ENCODE peak calls at places on chromosome 21, in four cellular contexts. H is AG09309, T is stomach, Q is A549. W is an unnamed sample.

GRCh38 chr21:25396135-25396711 is 211.1 kb downstream of the MRPL39 start:
- DNase-seq in Q (no peak), H (no peak), T (no peak), W (no peak)

GRCh38 chr21:29133796-29134195 is 3.4 kb downstream of the MAP3K7CL start:
- DNase-seq in T (no peak), H (no peak), Q (no peak), W (no peak)

GRCh38 chr21:15943009-15943666 is 213.4 kb downstream of the USP25 start:
- DNase-seq in Q (peak), T (no peak), H (no peak), W (no peak)

GRCh38 chr21:32547018-32547417 is 38.3 kb downstream of the TCP10L start:
- DNase-seq in T (no peak), H (no peak), Q (no peak), W (no peak)

GRCh38 chr21:14567557-14568279 is 21.6 kb upstream of the SAMSN1 start:
- DNase-seq in H (no peak), T (no peak), Q (no peak), W (no peak)

GRCh38 chr21:24938592-24938991 is 668.7 kb downstream of the MRPL39 start:
- DNase-seq in T (no peak), Q (no peak), H (no peak), W (no peak)

GRCh38 chr21:16473965-16474364 is 744.2 kb downstream of the USP25 start:
- DNase-seq in H (no peak), Q (no peak), T (no peak), W (no peak)

GRCh38 chr21:31750843-31751242 is 18.9 kb upstream of the SCAF4 start:
- DNase-seq in T (no peak), Q (peak), H (no peak), W (no peak)

GRCh38 chr21:16534408-16535099 is 804.8 kb downstream of the USP25 start:
- DNase-seq in H (peak), Q (peak), T (peak), W (no peak)

GRCh38 chr21:35046223-35046690 is 2.8 kb downstream of the RUNX1 start:
- DNase-seq in T (no peak), H (no peak), Q (no peak), W (no peak)

GRCh38 chr21:34544032-34544496 is 32.1 kb upstream of the KCNE1 start:
- DNase-seq in H (no peak), Q (peak), T (peak), W (peak)

GRCh38 chr21:33648555-33648954 is 6.3 kb downstream of the ITSN1 start:
- DNase-seq in T (no peak), Q (no peak), H (no peak), W (no peak)

GRCh38 chr21:36282568-36283230 is 37.3 kb upstream of the MORC3 start:
- DNase-seq in H (peak), T (no peak), Q (no peak), W (no peak)

GRCh38 chr21:28538987-28539622 is 453.6 kb downstream of the LTN1 start:
- DNase-seq in H (peak), Q (no peak), T (no peak), W (no peak)

GRCh38 chr21:18725653-18726052 is 322.1 kb upstream of the TMPRSS15 start:
- DNase-seq in H (no peak), Q (no peak), T (no peak), W (peak)

GRCh38 chr21:19950347-19950746 is 1047.9 kb upstream of the NCAM2 start:
- DNase-seq in Q (no peak), H (no peak), T (no peak), W (no peak)

GRCh38 chr21:15823486-15824150 is 93.8 kb downstream of the USP25 start:
- DNase-seq in Q (no peak), H (no peak), T (no peak), W (no peak)

GRCh38 chr21:43690346-43690745 is 28.6 kb upstream of the PDXK start:
- DNase-seq in Q (no peak), T (no peak), H (no peak), W (no peak)
- TF ChIP-seq CTCF in Q (no peak), T (no peak), H (no peak), W (no peak)

GRCh38 chr21:45151484-45152115 is 77.2 kb downstream of the ADARB1 start:
- DNase-seq in Q (no peak), H (no peak), T (no peak), W (peak)

GRCh38 chr21:45150630-45151265 is 76.4 kb downstream of the ADARB1 start:
- DNase-seq in T (no peak), H (no peak), Q (no peak), W (no peak)

GRCh38 chr21:45153358-45154318 is 79.3 kb downstream of the ADARB1 start:
- DNase-seq in T (no peak), H (no peak), Q (no peak), W (no peak)

GRCh38 chr21:45154511-45155508 is 80.4 kb downstream of the ADARB1 start:
- DNase-seq in T (peak), H (no peak), Q (peak), W (no peak)

GRCh38 chr21:45152265-45152746 is 77.9 kb downstream of the ADARB1 start:
- DNase-seq in Q (no peak), H (no peak), T (peak), W (peak)
- TF ChIP-seq CTCF in Q (no peak), H (no peak), T (no peak), W (no peak)

DNA sequence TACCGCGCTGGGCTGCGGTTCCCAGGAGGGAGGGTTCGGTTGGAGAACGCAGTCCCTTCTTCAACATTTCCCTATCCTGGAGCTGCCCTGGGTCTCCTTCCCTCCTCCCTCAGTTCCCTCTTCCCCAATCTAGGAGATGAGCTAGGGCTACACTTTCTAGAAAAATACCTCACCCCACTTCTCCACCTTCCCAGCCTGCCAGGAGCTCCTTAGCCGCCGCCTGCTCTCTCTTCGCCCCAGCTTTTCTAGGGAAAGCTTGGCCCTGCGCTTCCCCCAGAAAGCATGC is 484 bp upstream of the ADAMTS1 start:
- DNase-seq in T (no peak), H (no peak), Q (no peak), W (no peak)
- TF ChIP-seq CTCF in T (no peak), H (no peak), Q (no peak), W (no peak)

GRCh38 chr21:38171723-38172344 is 85.0 kb upstream of the KCNJ15 start:
- DNase-seq in H (no peak), Q (peak), T (no peak), W (peak)

GRCh38 chr21:38167345-38167744 is 89.4 kb upstream of the KCNJ15 start:
- DNase-seq in H (no peak), Q (no peak), T (no peak), W (no peak)

GRCh38 chr21:38170283-38170682 is 86.5 kb upstream of the KCNJ15 start:
- DNase-seq in H (no peak), Q (peak), T (peak), W (peak)

GRCh38 chr21:38175321-38175720 is 81.5 kb upstream of the KCNJ15 start:
- DNase-seq in T (no peak), Q (no peak), H (no peak), W (no peak)

GRCh38 chr21:38170705-38171682 is 85.8 kb upstream of the KCNJ15 start:
- DNase-seq in Q (peak), T (peak), H (no peak), W (no peak)
- TF ChIP-seq CTCF in Q (no peak), T (no peak), H (peak), W (no peak)

DNA sequence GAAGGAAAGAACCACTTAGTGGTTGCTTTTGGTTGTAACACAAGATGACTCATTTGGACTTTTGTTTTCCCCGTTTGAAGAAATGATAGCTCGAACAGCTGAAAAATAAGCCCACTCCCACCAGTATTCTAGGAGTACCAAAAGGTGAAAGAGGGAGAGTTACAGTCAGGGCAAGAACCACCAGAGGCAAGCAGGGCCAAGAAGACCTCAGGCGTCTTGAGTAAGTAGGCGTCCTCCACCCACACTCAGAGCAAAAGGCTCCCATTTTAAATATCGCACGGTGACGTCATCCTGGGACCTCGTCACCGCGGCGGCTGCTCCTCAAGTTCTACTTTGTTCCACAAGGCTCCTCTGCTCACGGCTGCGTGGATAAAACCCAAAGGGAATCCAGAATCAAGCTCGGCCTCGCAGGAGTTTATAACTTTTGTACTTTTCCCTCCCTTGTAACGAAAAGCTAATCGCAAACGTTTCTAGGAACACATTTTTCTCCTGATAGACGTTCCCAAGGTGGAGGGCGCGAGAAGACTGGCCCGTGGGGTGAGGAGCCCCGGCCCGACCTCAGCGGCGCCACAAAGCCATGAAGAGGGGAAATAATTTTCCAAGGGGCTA is 1.2 kb downstream of the BTG3 start:
- DNase-seq in Q (peak), T (peak), H (peak), W (peak)
- TF ChIP-seq CTCF in Q (no peak), T (no peak), H (no peak), W (no peak)

DNA sequence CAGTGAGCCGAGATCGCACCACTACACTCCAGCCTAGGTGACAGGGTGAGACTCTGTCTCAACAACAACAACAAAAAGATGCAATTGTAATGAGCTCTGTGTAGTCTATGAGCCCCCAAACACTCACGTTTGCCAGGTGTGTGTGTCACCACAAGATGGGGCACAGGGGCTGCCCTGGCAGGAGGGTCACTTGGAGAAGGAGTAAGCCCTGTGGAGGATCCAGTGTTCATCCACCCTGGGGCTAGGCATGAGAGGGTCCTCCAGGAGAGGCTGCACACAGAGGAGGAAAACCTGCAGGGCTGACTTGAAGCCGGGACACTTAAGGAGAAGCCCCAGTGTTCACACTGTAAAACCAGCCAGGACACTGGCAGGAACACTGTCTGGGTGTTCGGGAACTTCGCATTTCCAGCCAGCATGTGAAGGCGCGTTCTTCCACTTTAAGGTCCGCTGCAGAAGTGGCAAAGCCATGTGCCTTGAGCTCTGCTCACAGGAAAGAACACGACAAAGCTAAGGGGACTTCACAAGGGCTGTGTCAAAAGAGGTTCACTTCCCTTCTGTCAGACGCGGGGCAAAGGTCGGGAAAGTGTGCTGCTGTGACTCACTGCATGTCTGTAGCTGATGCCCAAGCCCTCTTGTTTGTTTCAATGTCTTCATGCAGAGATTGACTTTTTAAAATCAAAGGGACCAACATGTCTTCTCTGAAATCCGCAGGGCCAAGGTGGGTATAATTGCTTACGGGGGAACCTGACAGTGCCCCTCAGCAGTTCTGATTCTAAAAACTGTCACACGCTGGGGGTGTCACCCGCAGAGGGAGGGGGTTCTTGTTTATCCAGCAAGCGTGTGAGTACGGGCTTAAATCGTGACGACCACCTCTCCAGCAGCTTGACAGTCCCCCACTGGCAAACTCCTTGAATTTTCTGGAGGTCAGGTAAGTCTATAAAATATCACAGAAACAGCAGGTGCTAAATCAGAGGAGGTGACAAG is 102.8 kb downstream of the RIPK4 start:
- DNase-seq in H (no peak), T (no peak), Q (peak), W (no peak)
- TF ChIP-seq CTCF in H (no peak), T (no peak), Q (no peak), W (no peak)

DNA sequence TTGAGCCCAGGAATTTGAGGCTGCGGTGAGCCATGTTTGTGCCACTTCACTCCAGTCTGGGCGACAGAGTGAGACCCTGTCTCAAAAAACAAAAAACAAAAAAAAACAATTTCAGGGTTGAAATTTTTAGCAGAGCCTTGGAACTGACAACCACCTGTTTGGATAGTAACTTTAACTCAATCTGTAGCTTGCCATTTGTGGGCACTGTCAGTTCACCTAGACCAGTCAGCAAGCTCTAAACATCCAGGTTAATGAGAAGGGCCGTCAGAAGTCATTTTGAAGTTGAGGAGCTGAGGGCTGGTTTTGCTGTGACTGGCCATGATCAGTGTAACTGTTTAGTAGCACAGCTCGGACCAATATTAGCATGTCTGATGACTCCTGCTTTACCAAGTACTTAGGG is 8.4 kb downstream of the TRAPPC10 start:
- DNase-seq in T (no peak), Q (no peak), H (no peak), W (no peak)
- TF ChIP-seq CTCF in T (no peak), Q (no peak), H (no peak), W (no peak)

DNA sequence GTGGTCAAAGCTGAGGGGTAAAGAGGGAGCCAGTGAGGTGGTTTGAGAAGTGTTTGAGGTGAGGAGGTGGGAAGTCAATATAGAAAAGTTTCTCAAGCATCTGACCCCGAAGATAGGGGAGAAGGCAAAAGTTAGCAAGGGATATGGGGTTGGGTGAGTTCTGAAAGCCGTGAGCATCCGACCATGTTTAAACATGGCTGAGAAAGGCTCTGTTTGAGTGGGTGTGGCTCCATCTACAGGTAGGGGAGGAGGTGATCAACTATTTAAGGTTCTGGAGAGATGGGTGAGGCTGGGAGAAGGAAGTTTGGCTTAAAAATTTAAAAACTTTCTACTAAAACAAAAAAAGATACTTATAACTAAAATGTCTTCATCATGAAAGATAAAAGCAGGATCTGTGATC is 273.8 kb downstream of the KCNJ6 start:
- DNase-seq in Q (peak), H (no peak), T (no peak), W (no peak)
- TF ChIP-seq CTCF in Q (peak), H (no peak), T (peak), W (no peak)

DNA sequence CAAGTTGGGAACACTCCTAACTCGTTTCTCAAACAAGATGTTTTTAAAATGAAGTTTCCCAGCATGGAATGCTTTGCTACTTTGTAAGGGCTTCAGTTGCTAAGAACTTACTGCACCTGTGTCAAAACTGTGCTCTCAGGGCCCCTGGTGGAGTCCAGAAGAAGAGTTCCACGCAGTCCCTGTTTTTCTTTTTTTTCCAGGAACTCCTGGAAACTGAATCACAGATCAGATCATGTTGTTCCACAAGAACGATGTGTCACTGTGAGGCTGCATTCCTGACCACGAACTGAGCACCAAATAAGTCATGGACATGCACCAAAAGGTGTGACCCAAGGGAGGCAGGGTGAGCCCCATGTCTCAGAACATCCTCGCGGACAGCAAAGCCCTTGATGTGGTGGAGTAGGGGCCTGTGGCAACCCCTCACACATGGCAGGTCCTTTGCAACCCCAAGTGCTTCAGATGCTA is 257.2 kb downstream of the KCNJ6 start:
- DNase-seq in H (peak), T (no peak), Q (peak), W (no peak)
- TF ChIP-seq CTCF in H (peak), T (no peak), Q (no peak), W (no peak)

W was measured in endothelial cell.